ENCODE peak calls at places on chromosomes 7 and 10, in five cellular contexts. E is mammary epithelial cell, H is skeletal muscle cell, T is HT1080, F is neuronal stem cell. G is an unnamed sample.

GRCh38 chr10:114556236-114557122 is 101.6 kb downstream of the ABLIM1 start:
- DNase-seq in H (no peak), E (no peak), F (no peak), T (no peak), G (no peak)

GRCh38 chr7:44678468-44679179 is 70.0 kb upstream of the ZMIZ2 start:
- DNase-seq in F (no peak), E (peak), T (no peak), H (peak), G (peak)

GRCh38 chr10:55500931-55501559 is 700.0 kb upstream of the PCDH15 start:
- DNase-seq in E (peak), F (peak), T (peak), H (no peak), G (no peak)

GRCh38 chr7:42650171-42650570 is 261.7 kb downstream of the C7orf25 start:
- DNase-seq in F (no peak), E (no peak), T (no peak), H (no peak), G (no peak)

GRCh38 chr10:76576276-76576962 is 1061.2 kb downstream of the KCNMA1 start:
- DNase-seq in H (peak), E (peak), T (no peak), F (no peak), G (peak)

GRCh38 chr7:40658731-40659130 is 523.9 kb downstream of the SUGCT start:
- DNase-seq in T (peak), H (peak), E (peak), F (no peak), G (peak)

GRCh38 chr7:42096681-42097637 is 140.1 kb downstream of the GLI3 start:
- DNase-seq in T (no peak), H (no peak), E (peak), F (no peak), G (peak)

GRCh38 chr7:66307591-66308215 is 102.6 kb downstream of the TPST1 start:
- DNase-seq in E (no peak), H (no peak), F (no peak), T (peak), G (peak)

GRCh38 chr10:113895018-113895417 is 40.6 kb downstream of the NHLRC2 start:
- DNase-seq in E (peak), T (peak), H (peak), F (no peak), G (no peak)

GRCh38 chr7:151243411-151244155 is 4.9 kb downstream of the SMARCD3 start:
- DNase-seq in T (no peak), F (peak), E (no peak), H (no peak), G (no peak)

GRCh38 chr10:47380341-47381215 is 3.5 kb downstream of the ZNF488 start:
- DNase-seq in E (no peak), T (no peak), F (no peak), H (no peak), G (no peak)

GRCh38 chr10:117166420-117167345 is 28.6 kb upstream of the VAX1 start:
- DNase-seq in E (peak), F (no peak), T (no peak), H (no peak), G (no peak)

GRCh38 chr7:12794722-12795302 is 107.4 kb downstream of the ARL4A start:
- DNase-seq in H (no peak), E (no peak), F (no peak), T (no peak), G (no peak)

GRCh38 chr7:29853072-29853471 is 46.8 kb downstream of the WIPF3 start:
- DNase-seq in F (no peak), H (no peak), E (peak), T (no peak), G (no peak)

GRCh38 chr10:132478341-132479023 is 59.1 kb upstream of the INPP5A start:
- DNase-seq in F (no peak), H (no peak), T (no peak), E (no peak), G (no peak)

GRCh38 chr10:45373003-45373782 is 823 bp upstream of the ALOX5 start:
- DNase-seq in F (no peak), H (no peak), T (no peak), E (no peak), G (no peak)

GRCh38 chr10:129993621-129994020 is 29.5 kb upstream of the EBF3 start:
- DNase-seq in T (peak), H (no peak), E (peak), F (no peak), G (peak)

GRCh38 chr10:62380002-62380401 is 5.8 kb downstream of the ZNF365 start:
- DNase-seq in T (peak), H (no peak), E (peak), F (no peak), G (peak)

G was measured in stromal cell of bone marrow.